ENCODE peak calls at places on chromosomes 5 and 9, in seven cellular contexts. X is T follicular helper cell; O is NCI-H69; Z is amniotic stem cell; M is central memory CD4-positive, alpha-beta T cell; H is GM12892; B is activated CD8-positive, alpha-beta memory T cell treated with anti-CD3 and anti-CD28 coated beads, Interleukin-2, amount 50 U/mL, for 48 hours. K is an unnamed sample.

GRCh38 chr5:2126512-2126911 is 243.8 kb upstream of the IRX4 start:
- DNase-seq in X (no peak), O (no peak), Z (no peak), M (no peak), H (no peak), B (no peak), K (peak)

GRCh38 chr5:170552486-170553122 is 48.8 kb downstream of the KCNIP1 start:
- DNase-seq in X (no peak), O (no peak), Z (no peak), M (no peak), H (no peak), B (no peak), K (no peak)

GRCh38 chr5:55969956-55970355 is 24.8 kb downstream of the IL6ST start:
- DNase-seq in X (no peak), O (no peak), Z (no peak), M (no peak), H (no peak), B (no peak), K (no peak)

GRCh38 chr5:61625682-61626620 is 293.9 kb downstream of the ZSWIM6 start:
- DNase-seq in X (no peak), O (peak), Z (no peak), M (no peak), H (peak), B (peak), K (peak)

GRCh38 chr5:43429016-43429415 is 16.8 kb upstream of the CCL28 start:
- DNase-seq in X (no peak), O (no peak), Z (no peak), M (no peak), H (no peak), B (no peak), K (no peak)

GRCh38 chr5:87243161-87243877 is 24.4 kb upstream of the RASA1 start:
- DNase-seq in X (no peak), O (no peak), Z (peak), M (no peak), H (no peak), B (no peak), K (no peak)

GRCh38 chr9:103731541-103731940 is 362.6 kb upstream of the SMC2 start:
- DNase-seq in X (no peak), O (no peak), Z (no peak), M (no peak), H (no peak), B (no peak), K (no peak)

GRCh38 chr5:2659071-2659470 is 92.4 kb downstream of the IRX2 start:
- DNase-seq in X (no peak), O (no peak), Z (no peak), M (no peak), H (no peak), B (no peak), K (no peak)

GRCh38 chr9:130101963-130102362 is 48.3 kb downstream of the GPR107 start:
- DNase-seq in X (no peak), O (no peak), Z (no peak), M (no peak), H (no peak), B (no peak), K (peak)

GRCh38 chr9:20783057-20784038 is 99.3 kb downstream of the FOCAD start:
- DNase-seq in X (no peak), O (no peak), Z (no peak), M (no peak), H (no peak), B (no peak), K (no peak)